ENCODE peak calls at places on chromosome 20, in six cellular contexts. M is EH; W is caudate nucleus; U is stimulated activated CD8-positive, alpha-beta memory T cell treated with anti-CD3 and anti-CD28 coated beads, Interleukin-15, amount 100 ng/mL, for 24 hours; B is neural crest cell; Y is NCI-H1436. O is an unnamed sample.

GRCh38 chr20:11216451-11217314 is 542.9 kb upstream of the JAG1 start:
- DNase-seq in Y (no peak), W (no peak), B (no peak), M (peak), U (no peak), O (no peak)

GRCh38 chr20:9112541-9113515 is 43.9 kb downstream of the PLCB4 start:
- DNase-seq in M (peak), B (no peak), U (no peak), W (no peak), Y (no peak), O (no peak)

GRCh38 chr20:32789896-32790750 is 27.9 kb downstream of the DNMT3B start:
- DNase-seq in M (peak), U (peak), B (peak), W (peak), Y (peak), O (peak)

GRCh38 chr20:13299401-13299800 is 78.3 kb downstream of the ISM1 start:
- DNase-seq in M (no peak), B (no peak), Y (no peak), U (no peak), W (no peak), O (no peak)

GRCh38 chr20:63326314-63327228 is 33.6 kb downstream of the COL20A1 start:
- DNase-seq in U (no peak), W (no peak), B (no peak), M (no peak), Y (no peak), O (no peak)

GRCh38 chr20:53080969-53081871 is 109.1 kb downstream of the TSHZ2 start:
- DNase-seq in B (no peak), Y (no peak), U (no peak), W (no peak), M (no peak), O (peak)

GRCh38 chr20:39049684-39050554 is 87.8 kb downstream of the DHX35 start:
- DNase-seq in U (peak), W (peak), M (peak), B (peak), Y (peak), O (peak)

GRCh38 chr20:41592516-41593192 is 25.5 kb downstream of the CHD6 start:
- DNase-seq in B (no peak), Y (no peak), M (no peak), U (no peak), W (no peak), O (no peak)

GRCh38 chr20:17721802-17722486 is 22.2 kb downstream of the BANF2 start:
- DNase-seq in W (no peak), M (no peak), Y (no peak), B (no peak), U (no peak), O (no peak)

GRCh38 chr20:51354191-51354768 is 188.2 kb downstream of the NFATC2 start:
- DNase-seq in M (peak), U (no peak), B (no peak), Y (no peak), W (no peak), O (no peak)

GRCh38 chr20:22586645-22587310 is 2.4 kb upstream of the FOXA2 start:
- DNase-seq in M (no peak), W (peak), Y (no peak), U (no peak), B (no peak), O (peak)

GRCh38 chr20:16732506-16733152 is 2.8 kb downstream of the SNRPB2 start:
- DNase-seq in U (no peak), Y (no peak), B (no peak), M (no peak), W (no peak), O (no peak)

GRCh38 chr20:51125774-51126173 is 102.9 kb upstream of the KCNG1 start:
- DNase-seq in U (no peak), M (no peak), B (no peak), W (no peak), Y (no peak), O (no peak)

GRCh38 chr20:34231634-34232033 is 9.6 kb upstream of the ASIP start:
- DNase-seq in Y (no peak), U (no peak), B (no peak), M (no peak), W (no peak), O (no peak)

GRCh38 chr20:438581-439469 is 23.5 kb downstream of the TBC1D20 start:
- DNase-seq in W (no peak), Y (no peak), U (peak), B (no peak), M (no peak), O (no peak)

GRCh38 chr20:1503564-1504227 is 12.5 kb upstream of the SIRPB2 start:
- DNase-seq in U (no peak), Y (peak), B (peak), W (peak), M (peak), O (peak)

GRCh38 chr20:44683263-44684046 is 31.7 kb upstream of the CCN5 start:
- DNase-seq in B (peak), W (peak), Y (no peak), M (peak), U (peak), O (no peak)

GRCh38 chr20:13412806-13413445 is 191.9 kb downstream of the ISM1 start:
- DNase-seq in M (no peak), W (no peak), U (no peak), B (no peak), Y (no peak), O (no peak)

GRCh38 chr20:63430891-63431290 is 41.6 kb downstream of the KCNQ2 start:
- DNase-seq in Y (no peak), M (no peak), W (no peak), U (no peak), B (no peak), O (no peak)

GRCh38 chr20:1467355-1468116 is 887 bp upstream of the NSFL1C start:
- DNase-seq in U (no peak), M (no peak), W (no peak), B (no peak), Y (no peak), O (peak)

GRCh38 chr20:48761023-48761785 is 66.6 kb downstream of the PREX1 start:
- DNase-seq in M (no peak), W (no peak), B (no peak), U (no peak), Y (no peak), O (peak)

GRCh38 chr20:63433756-63434531 is 38.5 kb downstream of the KCNQ2 start:
- DNase-seq in B (no peak), U (no peak), Y (no peak), M (no peak), W (no peak), O (no peak)

GRCh38 chr20:56358070-56358469 is 704 bp upstream of the FAM210B start:
- DNase-seq in W (no peak), B (no peak), U (no peak), Y (no peak), M (peak), O (no peak)

GRCh38 chr20:62872863-62873261 is 11.2 kb upstream of the TCFL5 start:
- DNase-seq in M (no peak), B (no peak), Y (no peak), W (no peak), U (no peak), O (no peak)

GRCh38 chr20:54168961-54169862 is 4.6 kb downstream of the CYP24A1 start:
- DNase-seq in B (no peak), U (no peak), M (no peak), W (no peak), Y (no peak), O (no peak)

GRCh38 chr20:60136640-60137411 is 178.6 kb downstream of the CDH26 start:
- DNase-seq in Y (no peak), W (no peak), M (no peak), B (no peak), U (no peak), O (no peak)

GRCh38 chr20:11712611-11713160 is 205.0 kb upstream of the BTBD3 start:
- DNase-seq in U (no peak), M (no peak), B (no peak), W (no peak), Y (no peak), O (no peak)

GRCh38 chr20:6686171-6686570 is 81.3 kb upstream of the BMP2 start:
- DNase-seq in U (no peak), Y (no peak), B (no peak), M (no peak), W (no peak), O (no peak)

GRCh38 chr20:62603907-62604785 is 38.2 kb upstream of the SLCO4A1 start:
- DNase-seq in U (no peak), Y (no peak), W (no peak), B (no peak), M (no peak), O (no peak)

GRCh38 chr20:39004508-39004907 is 42.4 kb downstream of the DHX35 start:
- DNase-seq in W (no peak), M (no peak), B (no peak), Y (peak), U (no peak), O (no peak)

GRCh38 chr20:43914286-43914685 is 366 bp upstream of the TOX2 start:
- DNase-seq in U (no peak), M (peak), W (no peak), Y (no peak), B (no peak), O (no peak)

GRCh38 chr20:10955166-10955565 is 281.4 kb upstream of the JAG1 start:
- DNase-seq in W (no peak), U (no peak), M (peak), B (no peak), Y (no peak), O (no peak)

GRCh38 chr20:64119681-64120341 is 12.4 kb upstream of the NPBWR2 start:
- DNase-seq in Y (no peak), B (no peak), M (no peak), W (no peak), U (no peak), O (no peak)

O was measured in lung.